ENCODE peak calls at places on chromosomes 4 and X, in nine cellular contexts. One of them, this sample, is unnamed.

GRCh38 chrX:38247051-38247450 is 26.4 kb upstream of the SRPX start:
- ATAC-seq in activated CD8-positive, alpha-beta T cell treated with anti-CD3 and anti-CD28 coated beads, Interleukin-2, amount 10 ng/mL, durations not matched to agents 7 days and 5 days: peak
- ATAC-seq in A549: no peak
- ATAC-seq in effector memory CD8-positive, alpha-beta T cell: no peak
- ATAC-seq in activated CD4-positive, alpha-beta T cell treated with anti-CD3 and anti-CD28 coated beads for 36 hours: no peak
- ATAC-seq in T-helper 17 cell: no peak
- ATAC-seq in right cardiac atrium: no peak
- ATAC-seq in left colon: no peak
- ATAC-seq in right lobe of liver: no peak
- ATAC-seq in this sample: no peak

GRCh38 chrX:130166503-130166777 is 799 bp upstream of the AIFM1 start:
- ATAC-seq in right cardiac atrium: no peak
- ATAC-seq in effector memory CD8-positive, alpha-beta T cell: no peak
- ATAC-seq in activated CD8-positive, alpha-beta T cell treated with anti-CD3 and anti-CD28 coated beads, Interleukin-2, amount 10 ng/mL, durations not matched to agents 7 days and 5 days: no peak
- ATAC-seq in right lobe of liver: no peak
- ATAC-seq in A549: no peak
- ATAC-seq in activated CD4-positive, alpha-beta T cell treated with anti-CD3 and anti-CD28 coated beads for 36 hours: no peak
- ATAC-seq in T-helper 17 cell: no peak
- ATAC-seq in left colon: no peak
- ATAC-seq in this sample: no peak

GRCh38 chr4:6893449-6894085 is 16.1 kb upstream of the TBC1D14 start:
- ATAC-seq in effector memory CD8-positive, alpha-beta T cell: no peak
- ATAC-seq in left colon: peak
- ATAC-seq in A549: peak
- ATAC-seq in T-helper 17 cell: no peak
- ATAC-seq in right lobe of liver: peak
- ATAC-seq in activated CD4-positive, alpha-beta T cell treated with anti-CD3 and anti-CD28 coated beads for 36 hours: no peak
- ATAC-seq in right cardiac atrium: no peak
- ATAC-seq in activated CD8-positive, alpha-beta T cell treated with anti-CD3 and anti-CD28 coated beads, Interleukin-2, amount 10 ng/mL, durations not matched to agents 7 days and 5 days: no peak
- ATAC-seq in this sample: no peak

GRCh38 chrX:47499291-47499690 is 16.3 kb upstream of the ZNF41 start:
- ATAC-seq in activated CD8-positive, alpha-beta T cell treated with anti-CD3 and anti-CD28 coated beads, Interleukin-2, amount 10 ng/mL, durations not matched to agents 7 days and 5 days: no peak
- ATAC-seq in activated CD4-positive, alpha-beta T cell treated with anti-CD3 and anti-CD28 coated beads for 36 hours: no peak
- ATAC-seq in T-helper 17 cell: no peak
- ATAC-seq in right cardiac atrium: no peak
- ATAC-seq in left colon: no peak
- ATAC-seq in A549: no peak
- ATAC-seq in effector memory CD8-positive, alpha-beta T cell: no peak
- ATAC-seq in right lobe of liver: no peak
- ATAC-seq in this sample: no peak

GRCh38 chrX:114450911-114451310 is 133.0 kb upstream of the HTR2C start:
- ATAC-seq in A549: no peak
- ATAC-seq in effector memory CD8-positive, alpha-beta T cell: no peak
- ATAC-seq in right lobe of liver: no peak
- ATAC-seq in T-helper 17 cell: no peak
- ATAC-seq in activated CD8-positive, alpha-beta T cell treated with anti-CD3 and anti-CD28 coated beads, Interleukin-2, amount 10 ng/mL, durations not matched to agents 7 days and 5 days: no peak
- ATAC-seq in activated CD4-positive, alpha-beta T cell treated with anti-CD3 and anti-CD28 coated beads for 36 hours: no peak
- ATAC-seq in left colon: no peak
- ATAC-seq in right cardiac atrium: no peak
- ATAC-seq in this sample: no peak

GRCh38 chrX:2572740-2573139 is 72.0 kb upstream of the DHRSX start:
- ATAC-seq in activated CD4-positive, alpha-beta T cell treated with anti-CD3 and anti-CD28 coated beads for 36 hours: no peak
- ATAC-seq in T-helper 17 cell: no peak
- ATAC-seq in left colon: no peak
- ATAC-seq in effector memory CD8-positive, alpha-beta T cell: no peak
- ATAC-seq in activated CD8-positive, alpha-beta T cell treated with anti-CD3 and anti-CD28 coated beads, Interleukin-2, amount 10 ng/mL, durations not matched to agents 7 days and 5 days: no peak
- ATAC-seq in right cardiac atrium: no peak
- ATAC-seq in right lobe of liver: no peak
- ATAC-seq in A549: peak
- ATAC-seq in this sample: no peak

GRCh38 chrX:138889152-138889551 is 177.6 kb upstream of the FGF13 start:
- ATAC-seq in A549: no peak
- ATAC-seq in left colon: no peak
- ATAC-seq in T-helper 17 cell: no peak
- ATAC-seq in activated CD8-positive, alpha-beta T cell treated with anti-CD3 and anti-CD28 coated beads, Interleukin-2, amount 10 ng/mL, durations not matched to agents 7 days and 5 days: no peak
- ATAC-seq in right lobe of liver: no peak
- ATAC-seq in right cardiac atrium: no peak
- ATAC-seq in effector memory CD8-positive, alpha-beta T cell: no peak
- ATAC-seq in activated CD4-positive, alpha-beta T cell treated with anti-CD3 and anti-CD28 coated beads for 36 hours: no peak
- ATAC-seq in this sample: no peak

GRCh38 chr4:107133965-107134364 is 97.9 kb upstream of the DKK2 start:
- ATAC-seq in activated CD4-positive, alpha-beta T cell treated with anti-CD3 and anti-CD28 coated beads for 36 hours: peak
- ATAC-seq in left colon: no peak
- ATAC-seq in right cardiac atrium: no peak
- ATAC-seq in effector memory CD8-positive, alpha-beta T cell: no peak
- ATAC-seq in activated CD8-positive, alpha-beta T cell treated with anti-CD3 and anti-CD28 coated beads, Interleukin-2, amount 10 ng/mL, durations not matched to agents 7 days and 5 days: no peak
- ATAC-seq in T-helper 17 cell: no peak
- ATAC-seq in right lobe of liver: no peak
- ATAC-seq in A549: no peak
- ATAC-seq in this sample: no peak

GRCh38 chr4:164252286-164252685 is 501.6 kb upstream of the SMIM31 start:
- ATAC-seq in T-helper 17 cell: no peak
- ATAC-seq in right cardiac atrium: no peak
- ATAC-seq in activated CD4-positive, alpha-beta T cell treated with anti-CD3 and anti-CD28 coated beads for 36 hours: no peak
- ATAC-seq in activated CD8-positive, alpha-beta T cell treated with anti-CD3 and anti-CD28 coated beads, Interleukin-2, amount 10 ng/mL, durations not matched to agents 7 days and 5 days: no peak
- ATAC-seq in left colon: no peak
- ATAC-seq in A549: no peak
- ATAC-seq in effector memory CD8-positive, alpha-beta T cell: no peak
- ATAC-seq in right lobe of liver: no peak
- ATAC-seq in this sample: no peak

GRCh38 chr4:173485164-173485563 is 44.9 kb downstream of the HAND2 start:
- ATAC-seq in effector memory CD8-positive, alpha-beta T cell: no peak
- ATAC-seq in right lobe of liver: no peak
- ATAC-seq in T-helper 17 cell: no peak
- ATAC-seq in left colon: no peak
- ATAC-seq in A549: no peak
- ATAC-seq in right cardiac atrium: no peak
- ATAC-seq in activated CD4-positive, alpha-beta T cell treated with anti-CD3 and anti-CD28 coated beads for 36 hours: peak
- ATAC-seq in activated CD8-positive, alpha-beta T cell treated with anti-CD3 and anti-CD28 coated beads, Interleukin-2, amount 10 ng/mL, durations not matched to agents 7 days and 5 days: no peak
- ATAC-seq in this sample: peak

GRCh38 chrX:15849555-15849954 is 5.1 kb downstream of the AP1S2 start:
- ATAC-seq in right cardiac atrium: no peak
- ATAC-seq in activated CD4-positive, alpha-beta T cell treated with anti-CD3 and anti-CD28 coated beads for 36 hours: no peak
- ATAC-seq in effector memory CD8-positive, alpha-beta T cell: no peak
- ATAC-seq in right lobe of liver: no peak
- ATAC-seq in T-helper 17 cell: no peak
- ATAC-seq in left colon: no peak
- ATAC-seq in activated CD8-positive, alpha-beta T cell treated with anti-CD3 and anti-CD28 coated beads, Interleukin-2, amount 10 ng/mL, durations not matched to agents 7 days and 5 days: no peak
- ATAC-seq in A549: no peak
- ATAC-seq in this sample: no peak

GRCh38 chr4:108980455-108981239 is 217.8 kb upstream of the ETNPPL start:
- ATAC-seq in left colon: no peak
- ATAC-seq in A549: no peak
- ATAC-seq in activated CD8-positive, alpha-beta T cell treated with anti-CD3 and anti-CD28 coated beads, Interleukin-2, amount 10 ng/mL, durations not matched to agents 7 days and 5 days: peak
- ATAC-seq in right cardiac atrium: no peak
- ATAC-seq in right lobe of liver: no peak
- ATAC-seq in T-helper 17 cell: no peak
- ATAC-seq in activated CD4-positive, alpha-beta T cell treated with anti-CD3 and anti-CD28 coated beads for 36 hours: no peak
- ATAC-seq in effector memory CD8-positive, alpha-beta T cell: no peak
- ATAC-seq in this sample: no peak

GRCh38 chr4:150943831-150944230 is 71.3 kb downstream of the LRBA start:
- ATAC-seq in A549: no peak
- ATAC-seq in effector memory CD8-positive, alpha-beta T cell: no peak
- ATAC-seq in activated CD4-positive, alpha-beta T cell treated with anti-CD3 and anti-CD28 coated beads for 36 hours: peak
- ATAC-seq in T-helper 17 cell: no peak
- ATAC-seq in right cardiac atrium: no peak
- ATAC-seq in left colon: no peak
- ATAC-seq in right lobe of liver: no peak
- ATAC-seq in activated CD8-positive, alpha-beta T cell treated with anti-CD3 and anti-CD28 coated beads, Interleukin-2, amount 10 ng/mL, durations not matched to agents 7 days and 5 days: no peak
- ATAC-seq in this sample: no peak

GRCh38 chr4:20520901-20521300 is 179.4 kb upstream of the PACRGL start:
- ATAC-seq in right lobe of liver: no peak
- ATAC-seq in left colon: no peak
- ATAC-seq in right cardiac atrium: no peak
- ATAC-seq in activated CD8-positive, alpha-beta T cell treated with anti-CD3 and anti-CD28 coated beads, Interleukin-2, amount 10 ng/mL, durations not matched to agents 7 days and 5 days: no peak
- ATAC-seq in effector memory CD8-positive, alpha-beta T cell: no peak
- ATAC-seq in activated CD4-positive, alpha-beta T cell treated with anti-CD3 and anti-CD28 coated beads for 36 hours: no peak
- ATAC-seq in T-helper 17 cell: no peak
- ATAC-seq in A549: peak
- ATAC-seq in this sample: no peak

GRCh38 chr4:152515678-152516077 is 20.2 kb downstream of the FBXW7 start:
- ATAC-seq in right cardiac atrium: no peak
- ATAC-seq in activated CD4-positive, alpha-beta T cell treated with anti-CD3 and anti-CD28 coated beads for 36 hours: no peak
- ATAC-seq in left colon: no peak
- ATAC-seq in activated CD8-positive, alpha-beta T cell treated with anti-CD3 and anti-CD28 coated beads, Interleukin-2, amount 10 ng/mL, durations not matched to agents 7 days and 5 days: no peak
- ATAC-seq in T-helper 17 cell: no peak
- ATAC-seq in right lobe of liver: no peak
- ATAC-seq in effector memory CD8-positive, alpha-beta T cell: no peak
- ATAC-seq in A549: no peak
- ATAC-seq in this sample: no peak

GRCh38 chr4:99447079-99447478 is 11.9 kb upstream of the ADH7 start:
- ATAC-seq in left colon: no peak
- ATAC-seq in right cardiac atrium: no peak
- ATAC-seq in A549: peak
- ATAC-seq in right lobe of liver: peak
- ATAC-seq in activated CD8-positive, alpha-beta T cell treated with anti-CD3 and anti-CD28 coated beads, Interleukin-2, amount 10 ng/mL, durations not matched to agents 7 days and 5 days: no peak
- ATAC-seq in effector memory CD8-positive, alpha-beta T cell: no peak
- ATAC-seq in T-helper 17 cell: no peak
- ATAC-seq in activated CD4-positive, alpha-beta T cell treated with anti-CD3 and anti-CD28 coated beads for 36 hours: peak
- ATAC-seq in this sample: no peak

GRCh38 chr4:8261851-8262535 is 7.6 kb upstream of the HTRA3 start:
- ATAC-seq in activated CD8-positive, alpha-beta T cell treated with anti-CD3 and anti-CD28 coated beads, Interleukin-2, amount 10 ng/mL, durations not matched to agents 7 days and 5 days: no peak
- ATAC-seq in left colon: no peak
- ATAC-seq in A549: no peak
- ATAC-seq in activated CD4-positive, alpha-beta T cell treated with anti-CD3 and anti-CD28 coated beads for 36 hours: no peak
- ATAC-seq in effector memory CD8-positive, alpha-beta T cell: no peak
- ATAC-seq in right cardiac atrium: no peak
- ATAC-seq in T-helper 17 cell: no peak
- ATAC-seq in right lobe of liver: no peak
- ATAC-seq in this sample: no peak

GRCh38 chr4:85166318-85166717 is 199.8 kb upstream of the WDFY3 start:
- ATAC-seq in activated CD8-positive, alpha-beta T cell treated with anti-CD3 and anti-CD28 coated beads, Interleukin-2, amount 10 ng/mL, durations not matched to agents 7 days and 5 days: no peak
- ATAC-seq in right lobe of liver: no peak
- ATAC-seq in activated CD4-positive, alpha-beta T cell treated with anti-CD3 and anti-CD28 coated beads for 36 hours: no peak
- ATAC-seq in right cardiac atrium: no peak
- ATAC-seq in T-helper 17 cell: no peak
- ATAC-seq in left colon: peak
- ATAC-seq in A549: no peak
- ATAC-seq in effector memory CD8-positive, alpha-beta T cell: no peak
- ATAC-seq in this sample: no peak

GRCh38 chr4:3122081-3122563 is 47.6 kb downstream of the HTT start:
- ATAC-seq in left colon: no peak
- ATAC-seq in right cardiac atrium: peak
- ATAC-seq in effector memory CD8-positive, alpha-beta T cell: no peak
- ATAC-seq in activated CD8-positive, alpha-beta T cell treated with anti-CD3 and anti-CD28 coated beads, Interleukin-2, amount 10 ng/mL, durations not matched to agents 7 days and 5 days: peak
- ATAC-seq in A549: no peak
- ATAC-seq in right lobe of liver: peak
- ATAC-seq in activated CD4-positive, alpha-beta T cell treated with anti-CD3 and anti-CD28 coated beads for 36 hours: peak
- ATAC-seq in T-helper 17 cell: no peak
- ATAC-seq in this sample: peak

GRCh38 chr4:40842725-40843401 is 93.1 kb downstream of the NSUN7 start:
- ATAC-seq in activated CD4-positive, alpha-beta T cell treated with anti-CD3 and anti-CD28 coated beads for 36 hours: no peak
- ATAC-seq in right cardiac atrium: peak
- ATAC-seq in effector memory CD8-positive, alpha-beta T cell: no peak
- ATAC-seq in right lobe of liver: no peak
- ATAC-seq in activated CD8-positive, alpha-beta T cell treated with anti-CD3 and anti-CD28 coated beads, Interleukin-2, amount 10 ng/mL, durations not matched to agents 7 days and 5 days: no peak
- ATAC-seq in T-helper 17 cell: no peak
- ATAC-seq in A549: no peak
- ATAC-seq in left colon: no peak
- ATAC-seq in this sample: no peak

GRCh38 chr4:47500776-47501175 is 15.7 kb downstream of the ATP10D start:
- ATAC-seq in right lobe of liver: no peak
- ATAC-seq in effector memory CD8-positive, alpha-beta T cell: no peak
- ATAC-seq in activated CD4-positive, alpha-beta T cell treated with anti-CD3 and anti-CD28 coated beads for 36 hours: no peak
- ATAC-seq in right cardiac atrium: no peak
- ATAC-seq in A549: no peak
- ATAC-seq in T-helper 17 cell: no peak
- ATAC-seq in left colon: no peak
- ATAC-seq in activated CD8-positive, alpha-beta T cell treated with anti-CD3 and anti-CD28 coated beads, Interleukin-2, amount 10 ng/mL, durations not matched to agents 7 days and 5 days: no peak
- ATAC-seq in this sample: no peak

GRCh38 chr4:98006814-98007412 is 136.4 kb downstream of the STPG2 start:
- ATAC-seq in T-helper 17 cell: no peak
- ATAC-seq in A549: no peak
- ATAC-seq in left colon: no peak
- ATAC-seq in activated CD8-positive, alpha-beta T cell treated with anti-CD3 and anti-CD28 coated beads, Interleukin-2, amount 10 ng/mL, durations not matched to agents 7 days and 5 days: no peak
- ATAC-seq in effector memory CD8-positive, alpha-beta T cell: no peak
- ATAC-seq in activated CD4-positive, alpha-beta T cell treated with anti-CD3 and anti-CD28 coated beads for 36 hours: no peak
- ATAC-seq in right cardiac atrium: peak
- ATAC-seq in right lobe of liver: peak
- ATAC-seq in this sample: no peak

GRCh38 chr4:76704133-76704881 is 193.6 kb downstream of the SOWAHB start:
- ATAC-seq in left colon: peak
- ATAC-seq in activated CD4-positive, alpha-beta T cell treated with anti-CD3 and anti-CD28 coated beads for 36 hours: no peak
- ATAC-seq in A549: peak
- ATAC-seq in effector memory CD8-positive, alpha-beta T cell: no peak
- ATAC-seq in right lobe of liver: peak
- ATAC-seq in activated CD8-positive, alpha-beta T cell treated with anti-CD3 and anti-CD28 coated beads, Interleukin-2, amount 10 ng/mL, durations not matched to agents 7 days and 5 days: no peak
- ATAC-seq in T-helper 17 cell: no peak
- ATAC-seq in right cardiac atrium: peak
- ATAC-seq in this sample: peak

GRCh38 chr4:54395013-54395527 is 166.0 kb downstream of the PDGFRA start:
- ATAC-seq in right cardiac atrium: no peak
- ATAC-seq in T-helper 17 cell: no peak
- ATAC-seq in left colon: peak
- ATAC-seq in activated CD4-positive, alpha-beta T cell treated with anti-CD3 and anti-CD28 coated beads for 36 hours: no peak
- ATAC-seq in A549: no peak
- ATAC-seq in effector memory CD8-positive, alpha-beta T cell: no peak
- ATAC-seq in right lobe of liver: no peak
- ATAC-seq in activated CD8-positive, alpha-beta T cell treated with anti-CD3 and anti-CD28 coated beads, Interleukin-2, amount 10 ng/mL, durations not matched to agents 7 days and 5 days: no peak
- ATAC-seq in this sample: no peak

GRCh38 chr4:168604496-168605373 is 107.9 kb downstream of the PALLD start:
- ATAC-seq in activated CD4-positive, alpha-beta T cell treated with anti-CD3 and anti-CD28 coated beads for 36 hours: no peak
- ATAC-seq in activated CD8-positive, alpha-beta T cell treated with anti-CD3 and anti-CD28 coated beads, Interleukin-2, amount 10 ng/mL, durations not matched to agents 7 days and 5 days: no peak
- ATAC-seq in effector memory CD8-positive, alpha-beta T cell: no peak
- ATAC-seq in A549: peak
- ATAC-seq in right lobe of liver: no peak
- ATAC-seq in left colon: no peak
- ATAC-seq in T-helper 17 cell: no peak
- ATAC-seq in right cardiac atrium: peak
- ATAC-seq in this sample: peak

GRCh38 chrX:43655961-43656494 is at the start of gene MAOA:
- ATAC-seq in A549: no peak
- ATAC-seq in activated CD4-positive, alpha-beta T cell treated with anti-CD3 and anti-CD28 coated beads for 36 hours: no peak
- ATAC-seq in activated CD8-positive, alpha-beta T cell treated with anti-CD3 and anti-CD28 coated beads, Interleukin-2, amount 10 ng/mL, durations not matched to agents 7 days and 5 days: no peak
- ATAC-seq in right cardiac atrium: peak
- ATAC-seq in left colon: peak
- ATAC-seq in right lobe of liver: peak
- ATAC-seq in T-helper 17 cell: no peak
- ATAC-seq in effector memory CD8-positive, alpha-beta T cell: no peak
- ATAC-seq in this sample: peak

GRCh38 chrX:106905064-106905708 is 2.0 kb upstream of the RIPPLY1 start:
- ATAC-seq in left colon: peak
- ATAC-seq in right cardiac atrium: no peak
- ATAC-seq in effector memory CD8-positive, alpha-beta T cell: no peak
- ATAC-seq in activated CD8-positive, alpha-beta T cell treated with anti-CD3 and anti-CD28 coated beads, Interleukin-2, amount 10 ng/mL, durations not matched to agents 7 days and 5 days: no peak
- ATAC-seq in activated CD4-positive, alpha-beta T cell treated with anti-CD3 and anti-CD28 coated beads for 36 hours: no peak
- ATAC-seq in T-helper 17 cell: no peak
- ATAC-seq in right lobe of liver: no peak
- ATAC-seq in A549: no peak
- ATAC-seq in this sample: peak

GRCh38 chr4:148434075-148434773 is 8.0 kb downstream of the NR3C2 start:
- ATAC-seq in left colon: peak
- ATAC-seq in activated CD8-positive, alpha-beta T cell treated with anti-CD3 and anti-CD28 coated beads, Interleukin-2, amount 10 ng/mL, durations not matched to agents 7 days and 5 days: peak
- ATAC-seq in effector memory CD8-positive, alpha-beta T cell: peak
- ATAC-seq in T-helper 17 cell: peak
- ATAC-seq in right cardiac atrium: no peak
- ATAC-seq in right lobe of liver: no peak
- ATAC-seq in activated CD4-positive, alpha-beta T cell treated with anti-CD3 and anti-CD28 coated beads for 36 hours: peak
- ATAC-seq in A549: no peak
- ATAC-seq in this sample: no peak

GRCh38 chrX:119606508-119607389 is 525 bp upstream of the NKRF start:
- ATAC-seq in activated CD4-positive, alpha-beta T cell treated with anti-CD3 and anti-CD28 coated beads for 36 hours: peak
- ATAC-seq in right lobe of liver: peak
- ATAC-seq in left colon: peak
- ATAC-seq in activated CD8-positive, alpha-beta T cell treated with anti-CD3 and anti-CD28 coated beads, Interleukin-2, amount 10 ng/mL, durations not matched to agents 7 days and 5 days: no peak
- ATAC-seq in effector memory CD8-positive, alpha-beta T cell: peak
- ATAC-seq in right cardiac atrium: no peak
- ATAC-seq in T-helper 17 cell: peak
- ATAC-seq in A549: no peak
- ATAC-seq in this sample: peak

GRCh38 chr4:73348185-73348584 is 55.9 kb upstream of the ALB start:
- ATAC-seq in activated CD8-positive, alpha-beta T cell treated with anti-CD3 and anti-CD28 coated beads, Interleukin-2, amount 10 ng/mL, durations not matched to agents 7 days and 5 days: no peak
- ATAC-seq in T-helper 17 cell: no peak
- ATAC-seq in right cardiac atrium: no peak
- ATAC-seq in left colon: no peak
- ATAC-seq in right lobe of liver: no peak
- ATAC-seq in A549: no peak
- ATAC-seq in activated CD4-positive, alpha-beta T cell treated with anti-CD3 and anti-CD28 coated beads for 36 hours: no peak
- ATAC-seq in effector memory CD8-positive, alpha-beta T cell: no peak
- ATAC-seq in this sample: no peak

GRCh38 chrX:39196192-39197102 is 395.2 kb downstream of the MID1IP1 start:
- ATAC-seq in left colon: peak
- ATAC-seq in effector memory CD8-positive, alpha-beta T cell: peak
- ATAC-seq in right lobe of liver: no peak
- ATAC-seq in A549: no peak
- ATAC-seq in right cardiac atrium: peak
- ATAC-seq in activated CD4-positive, alpha-beta T cell treated with anti-CD3 and anti-CD28 coated beads for 36 hours: peak
- ATAC-seq in T-helper 17 cell: peak
- ATAC-seq in activated CD8-positive, alpha-beta T cell treated with anti-CD3 and anti-CD28 coated beads, Interleukin-2, amount 10 ng/mL, durations not matched to agents 7 days and 5 days: peak
- ATAC-seq in this sample: no peak